ENCODE peak calls at places on chromosomes 16 and 17, in six cellular contexts. One of them, this sample, is unnamed.

GRCh38 chr17:74605361-74605760 is 13.3 kb upstream of the CD300LD start:
- DNase-seq in astrocyte of the hippocampus: peak; percentile 85
- DNase-seq in GM19239: no peak
- DNase-seq in adrenal gland: peak; percentile 48
- DNase-seq in NCI-H1048: no peak
- DNase-seq in HT1080: peak; percentile 51
- DNase-seq in this sample: peak; percentile 48

GRCh38 chr17:56109811-56110210 is 43.5 kb upstream of the ANKFN1 start:
- DNase-seq in astrocyte of the hippocampus: no peak
- DNase-seq in GM19239: no peak
- DNase-seq in adrenal gland: no peak
- DNase-seq in HT1080: no peak
- DNase-seq in NCI-H1048: no peak
- DNase-seq in this sample: no peak

GRCh38 chr17:2295575-2295974 is 8.0 kb downstream of the SMG6 start:
- DNase-seq in HT1080: peak; percentile 47
- DNase-seq in adrenal gland: no peak
- DNase-seq in GM19239: no peak
- DNase-seq in NCI-H1048: no peak
- DNase-seq in astrocyte of the hippocampus: no peak
- DNase-seq in this sample: no peak

GRCh38 chr17:2410951-2411350 is 10.1 kb upstream of the MNT start:
- DNase-seq in astrocyte of the hippocampus: no peak
- DNase-seq in NCI-H1048: no peak
- DNase-seq in adrenal gland: no peak
- DNase-seq in HT1080: no peak
- DNase-seq in GM19239: no peak
- DNase-seq in this sample: no peak

GRCh38 chr17:31067699-31068184 is 27.0 kb upstream of the NF1 start:
- DNase-seq in NCI-H1048: no peak
- DNase-seq in GM19239: no peak
- DNase-seq in adrenal gland: no peak
- DNase-seq in HT1080: peak; percentile 95
- DNase-seq in astrocyte of the hippocampus: peak; percentile 31
- DNase-seq in this sample: no peak

GRCh38 chr17:61294777-61295176 is 104.9 kb upstream of the TBX2 start:
- DNase-seq in adrenal gland: no peak
- DNase-seq in astrocyte of the hippocampus: peak; percentile 65
- DNase-seq in HT1080: peak; percentile 65
- DNase-seq in GM19239: no peak
- DNase-seq in NCI-H1048: no peak
- DNase-seq in this sample: no peak

GRCh38 chr16:54938351-54939346 is 8.0 kb downstream of the IRX5 start:
- DNase-seq in HT1080: no peak
- DNase-seq in GM19239: no peak
- DNase-seq in NCI-H1048: no peak
- DNase-seq in adrenal gland: no peak
- DNase-seq in astrocyte of the hippocampus: peak; percentile 62
- DNase-seq in this sample: no peak

GRCh38 chr17:36859701-36860100 is 77.6 kb upstream of the LHX1 start:
- DNase-seq in adrenal gland: no peak
- DNase-seq in astrocyte of the hippocampus: no peak
- DNase-seq in NCI-H1048: no peak
- DNase-seq in HT1080: no peak
- DNase-seq in GM19239: no peak
- DNase-seq in this sample: no peak

GRCh38 chr16:89669755-89670154 is 12.1 kb downstream of the SPATA33 start:
- DNase-seq in HT1080: no peak
- DNase-seq in GM19239: no peak
- DNase-seq in NCI-H1048: no peak
- DNase-seq in astrocyte of the hippocampus: no peak
- DNase-seq in adrenal gland: no peak
- DNase-seq in this sample: no peak

GRCh38 chr17:51636291-51636690 is 375.9 kb downstream of the UTP18 start:
- DNase-seq in HT1080: no peak
- DNase-seq in adrenal gland: no peak
- DNase-seq in astrocyte of the hippocampus: no peak
- DNase-seq in GM19239: no peak
- DNase-seq in NCI-H1048: no peak
- DNase-seq in this sample: no peak

GRCh38 chr17:72193395-72194106 is 72.7 kb downstream of the SOX9 start:
- DNase-seq in astrocyte of the hippocampus: no peak
- DNase-seq in GM19239: no peak
- DNase-seq in HT1080: no peak
- DNase-seq in adrenal gland: no peak
- DNase-seq in NCI-H1048: no peak
- DNase-seq in this sample: no peak

GRCh38 chr17:32551186-32551955 is 64.6 kb downstream of the CDK5R1 start:
- DNase-seq in HT1080: peak; percentile 82
- DNase-seq in astrocyte of the hippocampus: peak; percentile 82
- DNase-seq in NCI-H1048: no peak
- DNase-seq in GM19239: peak; percentile 47
- DNase-seq in adrenal gland: no peak
- DNase-seq in this sample: no peak

GRCh38 chr16:17917316-17918019 is 419.1 kb downstream of the NPIPA8 start:
- DNase-seq in NCI-H1048: no peak
- DNase-seq in astrocyte of the hippocampus: no peak
- DNase-seq in GM19239: no peak
- DNase-seq in adrenal gland: no peak
- DNase-seq in HT1080: no peak
- DNase-seq in this sample: no peak

GRCh38 chr16:88130016-88130415 is 178.8 kb downstream of the BANP start:
- DNase-seq in adrenal gland: no peak
- DNase-seq in HT1080: no peak
- DNase-seq in GM19239: no peak
- DNase-seq in NCI-H1048: no peak
- DNase-seq in astrocyte of the hippocampus: no peak
- DNase-seq in this sample: no peak

GRCh38 chr16:66916518-66916917 is 2.2 kb downstream of the CDH16 start:
- DNase-seq in NCI-H1048: no peak
- DNase-seq in astrocyte of the hippocampus: no peak
- DNase-seq in HT1080: no peak
- DNase-seq in adrenal gland: no peak
- DNase-seq in GM19239: no peak
- DNase-seq in this sample: no peak

GRCh38 chr17:47267354-47267828 is 13.8 kb downstream of the ITGB3 start:
- DNase-seq in astrocyte of the hippocampus: peak; percentile 95
- DNase-seq in HT1080: peak; percentile 98
- DNase-seq in NCI-H1048: no peak
- DNase-seq in GM19239: no peak
- DNase-seq in adrenal gland: no peak
- DNase-seq in this sample: no peak

GRCh38 chr17:5843366-5844026 is 226.7 kb upstream of the WSCD1 start:
- DNase-seq in GM19239: no peak
- DNase-seq in NCI-H1048: no peak
- DNase-seq in astrocyte of the hippocampus: no peak
- DNase-seq in adrenal gland: no peak
- DNase-seq in HT1080: no peak
- DNase-seq in this sample: no peak

GRCh38 chr17:7361906-7362305 is 7.0 kb downstream of the TMEM95 start:
- DNase-seq in HT1080: no peak
- DNase-seq in GM19239: no peak
- DNase-seq in astrocyte of the hippocampus: no peak
- DNase-seq in NCI-H1048: no peak
- DNase-seq in adrenal gland: no peak
- DNase-seq in this sample: no peak

GRCh38 chr17:36673637-36674277 is 72.4 kb downstream of the MRM1 start:
- DNase-seq in adrenal gland: no peak
- DNase-seq in GM19239: no peak
- DNase-seq in NCI-H1048: no peak
- DNase-seq in astrocyte of the hippocampus: no peak
- DNase-seq in HT1080: no peak
- DNase-seq in this sample: no peak

GRCh38 chr17:47789611-47790520 is 31.7 kb downstream of the OSBPL7 start:
- DNase-seq in NCI-H1048: no peak
- DNase-seq in HT1080: peak; percentile 39
- DNase-seq in GM19239: peak; percentile 60
- DNase-seq in astrocyte of the hippocampus: peak; percentile 76
- DNase-seq in adrenal gland: peak; percentile 65
- DNase-seq in this sample: no peak

GRCh38 chr17:50511058-50511457 is 2.8 kb downstream of the MYCBPAP start:
- DNase-seq in GM19239: peak; percentile 84
- DNase-seq in astrocyte of the hippocampus: no peak
- DNase-seq in adrenal gland: peak; percentile 41
- DNase-seq in NCI-H1048: no peak
- DNase-seq in HT1080: no peak
- DNase-seq in this sample: no peak

GRCh38 chr17:78317817-78318400 is 42.0 kb downstream of the SOCS3 start:
- DNase-seq in GM19239: no peak
- DNase-seq in astrocyte of the hippocampus: no peak
- DNase-seq in adrenal gland: no peak
- DNase-seq in HT1080: no peak
- DNase-seq in NCI-H1048: no peak
- DNase-seq in this sample: no peak

GRCh38 chr17:17672453-17673368 is 8.5 kb upstream of the RAI1 start:
- DNase-seq in GM19239: no peak
- DNase-seq in astrocyte of the hippocampus: no peak
- DNase-seq in HT1080: peak; percentile 70
- DNase-seq in NCI-H1048: no peak
- DNase-seq in adrenal gland: no peak
- DNase-seq in this sample: no peak

GRCh38 chr16:9680021-9680655 is 502.1 kb downstream of the GRIN2A start:
- DNase-seq in adrenal gland: no peak
- DNase-seq in astrocyte of the hippocampus: no peak
- DNase-seq in HT1080: no peak
- DNase-seq in NCI-H1048: no peak
- DNase-seq in GM19239: no peak
- DNase-seq in this sample: no peak

GRCh38 chr16:7397901-7398300 is 65.3 kb downstream of the RBFOX1 start:
- DNase-seq in adrenal gland: no peak
- DNase-seq in GM19239: no peak
- DNase-seq in astrocyte of the hippocampus: peak; percentile 69
- DNase-seq in NCI-H1048: no peak
- DNase-seq in HT1080: peak; percentile 96
- DNase-seq in this sample: no peak

GRCh38 chr17:1985686-1986085 is 39.4 kb downstream of the RTN4RL1 start:
- DNase-seq in GM19239: no peak
- DNase-seq in adrenal gland: no peak
- DNase-seq in NCI-H1048: no peak
- DNase-seq in HT1080: no peak
- DNase-seq in astrocyte of the hippocampus: no peak
- DNase-seq in this sample: no peak

GRCh38 chr17:15039366-15039765 is 225.8 kb downstream of the PMP22 start:
- DNase-seq in astrocyte of the hippocampus: no peak
- DNase-seq in GM19239: no peak
- DNase-seq in HT1080: peak; percentile 25
- DNase-seq in adrenal gland: no peak
- DNase-seq in NCI-H1048: no peak
- DNase-seq in this sample: no peak

GRCh38 chr17:66508896-66509843 is 206.8 kb downstream of the PRKCA start:
- DNase-seq in GM19239: no peak
- DNase-seq in NCI-H1048: no peak
- DNase-seq in astrocyte of the hippocampus: peak; percentile 73
- DNase-seq in adrenal gland: peak; percentile 39
- DNase-seq in HT1080: peak; percentile 80
- DNase-seq in this sample: no peak

GRCh38 chr17:44844390-44844830 is 3.3 kb upstream of the HIGD1B start:
- DNase-seq in adrenal gland: no peak
- DNase-seq in HT1080: no peak
- DNase-seq in GM19239: no peak
- DNase-seq in astrocyte of the hippocampus: peak; percentile 25
- DNase-seq in NCI-H1048: no peak
- DNase-seq in this sample: no peak

GRCh38 chr17:58813712-58814111 is 58.1 kb downstream of the PPM1E start:
- DNase-seq in GM19239: no peak
- DNase-seq in HT1080: no peak
- DNase-seq in NCI-H1048: no peak
- DNase-seq in astrocyte of the hippocampus: no peak
- DNase-seq in adrenal gland: no peak
- DNase-seq in this sample: no peak

GRCh38 chr16:73020409-73020884 is 27.5 kb downstream of the ZFHX3 start:
- DNase-seq in NCI-H1048: no peak
- DNase-seq in adrenal gland: peak; percentile 63
- DNase-seq in HT1080: peak; percentile 88
- DNase-seq in GM19239: no peak
- DNase-seq in astrocyte of the hippocampus: peak; percentile 94
- DNase-seq in this sample: no peak

GRCh38 chr16:27867122-27868110 is 196.1 kb downstream of the GSG1L start:
- DNase-seq in GM19239: peak; percentile 52
- DNase-seq in NCI-H1048: peak; percentile 30
- DNase-seq in HT1080: peak; percentile 81
- DNase-seq in adrenal gland: peak; percentile 43
- DNase-seq in astrocyte of the hippocampus: peak; percentile 72
- DNase-seq in this sample: no peak

GRCh38 chr16:87657621-87658192 is 55.4 kb downstream of the JPH3 start:
- DNase-seq in astrocyte of the hippocampus: no peak
- DNase-seq in HT1080: peak; percentile 65
- DNase-seq in GM19239: no peak
- DNase-seq in NCI-H1048: no peak
- DNase-seq in adrenal gland: no peak
- DNase-seq in this sample: no peak

This sample was measured in cerebellar nuclear complex.